ENCODE peak calls at places on chromosomes 2 and 18, in six cellular contexts. D, K, V, P, Z and W are unnamed samples.

GRCh38 chr2:67838205-67838604 is 224.6 kb downstream of the C1D start:
- DNase-seq in P (no peak), V (no peak), K (no peak), D (no peak), Z (no peak), W (no peak)

GRCh38 chr2:239546541-239546940 is 145.7 kb upstream of the HDAC4 start:
- DNase-seq in V (no peak), P (no peak), D (no peak), Z (no peak), K (no peak), W (no peak)

GRCh38 chr2:207561386-207562080 is 31.8 kb downstream of the CREB1 start:
- DNase-seq in D (no peak), Z (no peak), P (no peak), V (no peak), K (no peak), W (no peak)

GRCh38 chr2:121877366-121877765 is 121.9 kb downstream of the TSN start:
- DNase-seq in V (no peak), Z (no peak), K (no peak), P (no peak), D (no peak), W (no peak)

GRCh38 chr2:142234701-142235100 is 103.9 kb upstream of the LRP1B start:
- DNase-seq in V (no peak), Z (no peak), P (no peak), D (no peak), K (no peak), W (no peak)

GRCh38 chr18:51342815-51343214 is 145.3 kb upstream of the MEX3C start:
- DNase-seq in D (no peak), V (no peak), Z (no peak), P (no peak), K (no peak), W (no peak)

GRCh38 chr2:30272761-30273573 is 41.6 kb downstream of the LBH start:
- DNase-seq in D (no peak), Z (no peak), K (no peak), P (no peak), V (no peak), W (no peak)

GRCh38 chr2:61272421-61273070 is 110.6 kb downstream of the C2orf74 start:
- DNase-seq in D (no peak), Z (no peak), P (no peak), V (no peak), K (no peak), W (no peak)

GRCh38 chr2:218876562-218877219 is 4.0 kb upstream of the WNT10A start:
- DNase-seq in K (peak; percentile 51), Z (peak; percentile 58), P (peak; percentile 77), V (peak; percentile 68), D (no peak), W (peak; percentile 81)

GRCh38 chr2:24830351-24830750 is 37.1 kb downstream of the CENPO start:
- DNase-seq in Z (no peak), D (no peak), V (no peak), P (no peak), K (no peak), W (no peak)

GRCh38 chr18:79524181-79525078 is 128.7 kb downstream of the NFATC1 start:
- DNase-seq in Z (no peak), P (no peak), K (no peak), V (peak; percentile 11), D (no peak), W (no peak)

GRCh38 chr2:42249887-42250286 is 80.7 kb downstream of the EML4 start:
- DNase-seq in K (no peak), P (no peak), V (no peak), D (no peak), Z (no peak), W (no peak)

GRCh38 chr18:75581336-75582121 is 154.0 kb upstream of the SMIM21 start:
- DNase-seq in D (no peak), Z (no peak), P (no peak), K (no peak), V (no peak), W (no peak)

GRCh38 chr2:104408266-104408665 is 445.6 kb upstream of the POU3F3 start:
- DNase-seq in V (no peak), Z (no peak), K (no peak), D (no peak), P (no peak), W (no peak)

GRCh38 chr2:159290289-159290907 is 3.9 kb upstream of the WDSUB1 start:
- DNase-seq in Z (no peak), P (no peak), V (peak; percentile 22), K (no peak), D (no peak), W (no peak)

GRCh38 chr2:220847587-220847986 is 724.5 kb downstream of the EPHA4 start:
- DNase-seq in Z (no peak), V (no peak), D (no peak), K (peak; percentile 22), P (no peak), W (no peak)

GRCh38 chr2:6471419-6471818 is 394.3 kb downstream of the CMPK2 start:
- DNase-seq in K (no peak), Z (no peak), P (no peak), D (no peak), V (no peak), W (no peak)

GRCh38 chr2:5187283-5187682 is 504.9 kb upstream of the SOX11 start:
- DNase-seq in K (no peak), Z (no peak), P (no peak), D (no peak), V (no peak), W (no peak)

GRCh38 chr2:70708376-70709199 is 59.4 kb downstream of the ADD2 start:
- DNase-seq in K (no peak), D (no peak), V (no peak), P (no peak), Z (no peak), W (no peak)

GRCh38 chr2:146301287-146301686 is 1543.5 kb upstream of the ACVR2A start:
- DNase-seq in P (no peak), Z (no peak), V (no peak), K (no peak), D (no peak), W (no peak)

GRCh38 chr2:102033028-102033749 is 41.4 kb downstream of the IL1R2 start:
- DNase-seq in Z (peak; percentile 37), P (no peak), V (no peak), K (peak; percentile 69), D (no peak), W (no peak)

GRCh38 chr18:59996370-59996966 is 96.7 kb downstream of the PMAIP1 start:
- DNase-seq in D (no peak), V (no peak), P (peak; percentile 52), Z (no peak), K (no peak), W (no peak)

GRCh38 chr2:205115516-205115915 is 566.8 kb upstream of the NRP2 start:
- DNase-seq in D (no peak), V (no peak), Z (no peak), K (no peak), P (no peak), W (no peak)

GRCh38 chr18:12948055-12948804 is 419 bp downstream of the SEH1L start:
- DNase-seq in V (peak; percentile 93), D (peak; percentile 64), K (peak; percentile 97), Z (peak; percentile 92), P (peak; percentile 82), W (no peak)

GRCh38 chr2:66082576-66082975 is 352.3 kb upstream of the MEIS1 start:
- DNase-seq in D (no peak), K (no peak), V (no peak), P (no peak), Z (no peak), W (no peak)

GRCh38 chr2:203873461-203873860 is 5.9 kb downstream of the CTLA4 start:
- DNase-seq in V (no peak), D (no peak), P (no peak), K (no peak), Z (no peak), W (no peak)

GRCh38 chr2:237627463-237628321 is at the start of gene LRRFIP1:
- DNase-seq in Z (peak; percentile 57), K (peak; percentile 51), D (no peak), P (peak; percentile 29), V (peak; percentile 39), W (no peak)

GRCh38 chr2:238308177-238308576 is 12.1 kb upstream of the TRAF3IP1 start:
- DNase-seq in V (no peak), Z (no peak), D (no peak), P (no peak), K (no peak), W (no peak)

GRCh38 chr2:10303174-10303633 is 500 bp downstream of the HPCAL1 start:
- DNase-seq in D (no peak), V (no peak), K (no peak), P (peak; percentile 10), Z (peak; percentile 32), W (no peak)

GRCh38 chr18:31664101-31664500 is 20.3 kb downstream of the B4GALT6 start:
- DNase-seq in K (no peak), Z (no peak), V (no peak), P (no peak), D (no peak), W (no peak)

GRCh38 chr18:65459741-65460140 is 291.1 kb upstream of the CDH7 start:
- DNase-seq in V (no peak), D (no peak), K (no peak), Z (no peak), P (no peak), W (no peak)

GRCh38 chr2:210363261-210363660 is 48.3 kb upstream of the MYL1 start:
- DNase-seq in Z (no peak), D (peak; percentile 11), K (no peak), P (no peak), V (no peak), W (no peak)

GRCh38 chr2:121473502-121473901 is 57.2 kb upstream of the RNU4ATAC start:
- DNase-seq in V (no peak), D (no peak), Z (no peak), K (no peak), P (no peak), W (no peak)

GRCh38 chr2:176174850-176175728 is 13.4 kb upstream of the HOXD1 start:
- DNase-seq in V (peak; percentile 74), P (no peak), Z (peak; percentile 71), K (no peak), D (no peak), W (no peak)

GRCh38 chr18:9337875-9338274 is 3.3 kb downstream of the TWSG1 start:
- DNase-seq in P (no peak), V (no peak), Z (no peak), K (no peak), D (no peak), W (no peak)

GRCh38 chr18:35642802-35643201 is 61.3 kb downstream of the GALNT1 start:
- DNase-seq in K (no peak), D (no peak), V (no peak), Z (no peak), P (no peak), W (no peak)

GRCh38 chr2:132937629-132938028 is 267.6 kb upstream of the LYPD1 start:
- DNase-seq in D (no peak), P (no peak), Z (no peak), K (no peak), V (no peak), W (no peak)

GRCh38 chr18:39241534-39241933 is 1675.9 kb upstream of the CELF4 start:
- DNase-seq in P (no peak), Z (no peak), V (no peak), D (no peak), K (no peak), W (no peak)

GRCh38 chr2:59276033-59276432 is 1034.9 kb upstream of the FANCL start:
- DNase-seq in P (no peak), V (no peak), Z (no peak), D (peak; percentile 29), K (no peak), W (no peak)